ENCODE peak calls at places on chromosomes 4 and X, in four cellular contexts. B is NCI-H1092 treated with DMSO at 0.1 percent for 48 hours, X is ELF-1, W is NCI-H1105. Q is an unnamed sample.

GRCh38 chrX:67734111-67734753 is 190.4 kb downstream of the AR start:
- DNase-seq in X (no peak), B (no peak), W (no peak), Q (no peak)

GRCh38 chr4:73729534-73730165 is 10.7 kb upstream of the CXCL8 start:
- DNase-seq in X (peak), B (peak), W (no peak), Q (no peak)

GRCh38 chrX:77422886-77423648 is 24.1 kb upstream of the FGF16 start:
- DNase-seq in B (no peak), W (no peak), X (peak), Q (no peak)

GRCh38 chr4:147233-147632 is 22.9 kb downstream of the ZNF718 start:
- DNase-seq in X (no peak), B (no peak), W (no peak), Q (no peak)

GRCh38 chr4:184807797-184808718 is 17.7 kb downstream of the ACSL1 start:
- DNase-seq in X (peak), W (no peak), B (peak), Q (peak)

GRCh38 chr4:115234405-115235093 is 121.1 kb upstream of the NDST4 start:
- DNase-seq in W (no peak), B (peak), X (peak), Q (no peak)

GRCh38 chrX:13087322-13088154 is 43.1 kb upstream of the FAM9C start:
- DNase-seq in X (no peak), B (no peak), W (no peak), Q (no peak)

GRCh38 chr4:35802644-35803043 is 441.7 kb downstream of the ARAP2 start:
- DNase-seq in W (no peak), B (no peak), X (no peak), Q (no peak)

GRCh38 chr4:48073567-48074103 is 57.1 kb downstream of the NIPAL1 start:
- DNase-seq in W (no peak), X (no peak), B (no peak), Q (no peak)

GRCh38 chrX:1468250-1468772 is 15.6 kb upstream of the ASMTL start:
- DNase-seq in B (no peak), W (no peak), X (peak), Q (no peak)

GRCh38 chrX:140505421-140506337 is 810 bp upstream of the SOX3 start:
- DNase-seq in B (no peak), W (no peak), X (peak), Q (no peak)

GRCh38 chrX:16511776-16512400 is 138.1 kb upstream of the S100G start:
- DNase-seq in B (no peak), X (no peak), W (no peak), Q (no peak)

GRCh38 chrX:56783450-56783831 is 54.4 kb downstream of the NBDY start:
- DNase-seq in X (peak), B (no peak), W (no peak), Q (peak)

GRCh38 chrX:68917799-68918198 is 89.0 kb downstream of the EFNB1 start:
- DNase-seq in X (peak), B (no peak), W (no peak), Q (no peak)

GRCh38 chrX:20594985-20595384 is 328.3 kb upstream of the RPS6KA3 start:
- DNase-seq in W (no peak), X (peak), B (no peak), Q (no peak)

GRCh38 chr4:142815834-142816233 is 30.3 kb downstream of the INPP4B start:
- DNase-seq in W (no peak), X (no peak), B (no peak), Q (no peak)

GRCh38 chr4:4425696-4426095 is 38.8 kb downstream of the NSG1 start:
- DNase-seq in B (no peak), X (no peak), W (no peak), Q (no peak)

GRCh38 chr4:48939785-48940184 is 33.2 kb upstream of the OCIAD2 start:
- DNase-seq in X (no peak), B (no peak), W (no peak), Q (no peak)

GRCh38 chr4:85209161-85209560 is 242.7 kb upstream of the WDFY3 start:
- DNase-seq in B (no peak), X (no peak), W (no peak), Q (no peak)

GRCh38 chr4:155762351-155762750 is 3.5 kb downstream of the GUCY1B1 start:
- DNase-seq in X (no peak), W (no peak), B (no peak), Q (no peak)

GRCh38 chr4:11039494-11040142 is 355.1 kb upstream of the CLNK start:
- DNase-seq in W (no peak), B (peak), X (no peak), Q (no peak)

GRCh38 chr4:158805628-158806471 is 37.0 kb downstream of the FNIP2 start:
- DNase-seq in X (peak), B (no peak), W (no peak), Q (no peak)

GRCh38 chrX:136146614-136147319 is 566 bp upstream of the FHL1 start:
- DNase-seq in B (no peak), X (no peak), W (no peak), Q (no peak)

GRCh38 chr4:147734496-147734895 is 2.6 kb downstream of the ARHGAP10 start:
- DNase-seq in W (no peak), X (no peak), B (no peak), Q (no peak)

GRCh38 chr4:55866290-55866907 is 13.0 kb downstream of the EXOC1 start:
- DNase-seq in B (no peak), X (no peak), W (no peak), Q (no peak)

GRCh38 chr4:42018451-42018850 is 28.1 kb downstream of the SLC30A9 start:
- DNase-seq in B (no peak), X (no peak), W (no peak), Q (no peak)

GRCh38 chrX:103687696-103688191 is 1.2 kb upstream of the MORF4L2 start:
- DNase-seq in X (peak), W (peak), B (peak), Q (peak)

GRCh38 chr4:2408401-2408958 is 10.0 kb downstream of the ZFYVE28 start:
- DNase-seq in B (no peak), X (no peak), W (no peak), Q (no peak)

GRCh38 chrX:139203681-139204575 is 326.6 kb upstream of the F9 start:
- DNase-seq in B (peak), X (peak), W (no peak), Q (no peak)

GRCh38 chrX:148914783-148915182 is 414.4 kb downstream of the AFF2 start:
- DNase-seq in B (no peak), W (no peak), X (no peak), Q (no peak)

GRCh38 chr4:1583051-1583785 is 100.9 kb downstream of the FAM53A start:
- DNase-seq in B (no peak), X (no peak), W (no peak), Q (no peak)

GRCh38 chrX:150692837-150693781 is at the start of gene MTMR1:
- DNase-seq in W (peak), X (no peak), B (peak), Q (no peak)

GRCh38 chrX:12956704-12957541 is 18.0 kb upstream of the TMSB4X start:
- DNase-seq in X (no peak), B (no peak), W (no peak), Q (no peak)

Q was measured in C1 segment of cervical spinal cord.